ENCODE peak calls at places on chromosomes 5 and 9, in six cellular contexts. P, V, L, H, E and X are unnamed samples.

GRCh38 chr9:100670719-100671118 is 92.8 kb downstream of the CAVIN4 start:
- DNase-seq in P (no peak), V (no peak), L (no peak), H (no peak), E (no peak), X (no peak)

GRCh38 chr9:76365028-76365427 is 29.2 kb downstream of the RFK start:
- DNase-seq in P (no peak), V (no peak), L (no peak), H (no peak), E (no peak), X (peak; percentile 89)

GRCh38 chr5:117713585-117714198 is 1139.1 kb upstream of the SEMA6A start:
- DNase-seq in P (no peak), V (no peak), L (no peak), H (no peak), E (no peak), X (no peak)

GRCh38 chr9:121771851-121772599 is 120.6 kb downstream of the DAB2IP start:
- DNase-seq in P (no peak), V (no peak), L (no peak), H (peak; percentile 81), E (no peak), X (no peak)

GRCh38 chr5:41415242-41415641 is 95.2 kb downstream of the PLCXD3 start:
- DNase-seq in P (no peak), V (no peak), L (no peak), H (no peak), E (no peak), X (no peak)

GRCh38 chr5:111172504-111172903 is 51.7 kb upstream of the CAMK4 start:
- DNase-seq in P (no peak), V (no peak), L (no peak), H (no peak), E (peak; percentile 26), X (no peak)

GRCh38 chr9:126303488-126303887 is 23.1 kb upstream of the MVB12B start:
- DNase-seq in P (no peak), V (no peak), L (no peak), H (no peak), E (no peak), X (no peak)

GRCh38 chr5:52725065-52725746 is 62.5 kb upstream of the ITGA1 start:
- DNase-seq in P (no peak), V (peak; percentile 42), L (no peak), H (no peak), E (no peak), X (no peak)

GRCh38 chr5:44605926-44606325 is 202.8 kb upstream of the MRPS30 start:
- DNase-seq in P (no peak), V (no peak), L (no peak), H (no peak), E (no peak), X (no peak)

GRCh38 chr9:36471359-36471758 is 71.3 kb upstream of the RNF38 start:
- DNase-seq in P (no peak), V (no peak), L (no peak), H (no peak), E (no peak), X (no peak)